ENCODE peak calls at places on chromosomes 16 and 17, in five cellular contexts. W is CD4-positive, alpha-beta T cell; K is colonic mucosa; I is neural crest cell; A is right atrium auricular region. L is an unnamed sample.

GRCh38 chr16:17470871-17471744 is at the start of gene XYLT1:
- DNase-seq in W (no peak), K (peak), I (peak), A (peak), L (peak)

GRCh38 chr17:5254903-5255521 is 20.4 kb upstream of the SCIMP start:
- DNase-seq in W (no peak), K (no peak), I (no peak), A (no peak), L (no peak)

GRCh38 chr16:66882702-66883101 is 2.4 kb downstream of the PDP2 start:
- DNase-seq in W (no peak), K (no peak), I (no peak), A (no peak), L (no peak)

GRCh38 chr17:67891481-67892119 is 66.3 kb downstream of the BPTF start:
- DNase-seq in W (no peak), K (no peak), I (no peak), A (no peak), L (no peak)

GRCh38 chr16:63324306-63324705 is 1288.1 kb upstream of the CDH8 start:
- DNase-seq in W (no peak), K (no peak), I (no peak), A (no peak), L (no peak)

GRCh38 chr17:30000001-30000754 is 58.7 kb downstream of the EFCAB5 start:
- DNase-seq in W (no peak), K (no peak), I (no peak), A (no peak), L (no peak)

GRCh38 chr17:77441130-77441920 is 300.6 kb downstream of the SEC14L1 start:
- DNase-seq in W (peak), K (peak), I (no peak), A (no peak), L (no peak)

GRCh38 chr16:4931381-4931780 is 5.6 kb downstream of the PPL start:
- DNase-seq in W (no peak), K (no peak), I (no peak), A (no peak), L (no peak)

GRCh38 chr17:80264793-80265075 is 4.1 kb downstream of the RNF213 start:
- DNase-seq in W (no peak), K (no peak), I (no peak), A (no peak), L (no peak)

GRCh38 chr16:4350365-4350786 is 745 bp downstream of the PAM16 start:
- DNase-seq in W (no peak), K (no peak), I (no peak), A (no peak), L (no peak)

GRCh38 chr16:54208262-54208661 is 78.3 kb downstream of the IRX3 start:
- DNase-seq in W (no peak), K (no peak), I (no peak), A (no peak), L (no peak)

DNA sequence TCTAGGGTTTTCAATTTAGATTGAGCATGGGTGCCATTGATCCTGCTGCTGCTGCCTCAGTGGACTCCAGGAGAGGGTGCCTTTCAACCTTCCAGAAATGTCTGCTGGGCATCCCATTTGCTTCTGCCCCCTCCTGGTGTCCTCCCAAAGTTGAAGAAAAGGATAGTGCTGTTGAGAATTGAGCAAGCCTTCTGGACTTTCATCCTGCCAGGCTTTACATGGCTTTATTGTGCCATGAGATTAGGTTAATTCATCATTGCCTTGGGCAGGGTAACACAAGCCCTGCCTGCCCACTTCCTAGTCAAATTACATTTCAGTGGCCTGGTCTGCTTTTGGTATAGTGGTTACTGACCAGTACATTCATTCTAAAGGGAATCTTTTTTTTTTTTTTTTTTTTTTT is 17.9 kb upstream of the TANGO6 start:
- DNase-seq in W (no peak), K (peak), I (no peak), A (no peak), L (no peak)
- TF ChIP-seq CTCF in W (no peak), K (no peak), I (no peak), A (no peak), L (no peak)

GRCh38 chr16:70675851-70676513 is 9.9 kb downstream of the MTSS2 start:
- DNase-seq in W (no peak), K (no peak), I (no peak), A (no peak), L (no peak)
- TF ChIP-seq CTCF in W (no peak), K (no peak), I (no peak), A (no peak), L (no peak)

DNA sequence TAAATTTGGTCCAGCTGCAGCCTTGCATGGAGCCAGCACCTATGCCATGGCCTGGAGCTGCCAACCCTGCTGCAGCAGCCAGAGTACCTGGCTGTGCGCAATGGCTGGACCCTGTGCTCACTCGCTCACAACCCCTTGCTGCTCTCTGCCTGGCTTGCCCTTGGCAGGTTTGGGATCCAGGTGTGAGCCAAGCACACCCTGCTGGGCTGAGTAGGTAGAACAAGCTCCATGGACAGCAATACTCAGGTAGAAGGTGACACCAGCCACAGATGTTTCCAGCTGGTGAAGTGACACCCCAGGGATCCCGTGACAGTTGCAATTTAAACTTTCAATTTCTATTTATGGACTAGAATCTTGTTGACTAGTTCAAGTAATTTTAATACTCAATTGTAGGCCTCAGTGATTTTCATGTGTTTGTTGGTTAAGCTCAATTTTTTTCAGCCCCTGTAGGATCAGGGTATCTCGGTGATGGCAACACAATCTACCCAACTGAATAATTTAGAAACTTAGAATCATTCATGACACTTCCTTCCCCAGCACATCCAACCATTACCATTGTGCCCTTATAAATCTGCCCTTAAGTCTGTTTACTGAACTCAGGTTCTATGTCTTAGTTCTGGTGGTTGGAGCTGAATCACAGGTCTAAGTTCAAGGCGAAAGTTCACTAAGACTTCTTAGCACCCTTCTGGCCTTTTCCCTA is 480.0 kb downstream of the PMP22 start:
- DNase-seq in W (peak), K (no peak), I (no peak), A (no peak), L (peak)
- TF ChIP-seq CTCF in W (peak), K (no peak), I (no peak), A (no peak), L (no peak)

GRCh38 chr16:81754810-81755209 is 24.3 kb upstream of the PLCG2 start:
- DNase-seq in W (no peak), K (no peak), I (no peak), A (no peak), L (no peak)

GRCh38 chr16:81752225-81752875 is 26.7 kb upstream of the PLCG2 start:
- DNase-seq in W (no peak), K (peak), I (no peak), A (peak), L (no peak)

GRCh38 chr16:81755915-81756644 is 23.0 kb upstream of the PLCG2 start:
- DNase-seq in W (no peak), K (no peak), I (no peak), A (no peak), L (no peak)

GRCh38 chr16:81748476-81749198 is 30.5 kb upstream of the PLCG2 start:
- DNase-seq in W (no peak), K (no peak), I (no peak), A (no peak), L (no peak)

DNA sequence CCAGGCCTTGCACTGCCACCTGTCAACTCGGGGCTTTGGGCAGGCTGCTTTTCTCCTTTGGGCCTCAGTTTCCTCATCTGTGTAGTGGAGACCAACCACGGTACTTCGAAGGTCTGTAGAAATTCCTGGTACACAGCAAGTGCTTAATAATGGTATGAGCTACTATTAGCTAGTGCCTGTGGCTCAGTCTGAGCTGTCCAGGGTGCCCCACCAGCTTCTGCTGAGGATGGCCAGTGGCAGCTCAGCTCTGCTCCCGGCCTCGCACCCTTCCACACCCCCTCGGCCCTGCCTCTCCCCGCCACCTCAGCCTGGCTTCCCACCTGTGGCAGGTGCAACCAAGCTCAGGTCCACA is 26.2 kb upstream of the PLCG2 start:
- DNase-seq in W (no peak), K (no peak), I (no peak), A (no peak), L (no peak)
- TF ChIP-seq CTCF in W (no peak), K (no peak), I (no peak), A (no peak), L (no peak)

DNA sequence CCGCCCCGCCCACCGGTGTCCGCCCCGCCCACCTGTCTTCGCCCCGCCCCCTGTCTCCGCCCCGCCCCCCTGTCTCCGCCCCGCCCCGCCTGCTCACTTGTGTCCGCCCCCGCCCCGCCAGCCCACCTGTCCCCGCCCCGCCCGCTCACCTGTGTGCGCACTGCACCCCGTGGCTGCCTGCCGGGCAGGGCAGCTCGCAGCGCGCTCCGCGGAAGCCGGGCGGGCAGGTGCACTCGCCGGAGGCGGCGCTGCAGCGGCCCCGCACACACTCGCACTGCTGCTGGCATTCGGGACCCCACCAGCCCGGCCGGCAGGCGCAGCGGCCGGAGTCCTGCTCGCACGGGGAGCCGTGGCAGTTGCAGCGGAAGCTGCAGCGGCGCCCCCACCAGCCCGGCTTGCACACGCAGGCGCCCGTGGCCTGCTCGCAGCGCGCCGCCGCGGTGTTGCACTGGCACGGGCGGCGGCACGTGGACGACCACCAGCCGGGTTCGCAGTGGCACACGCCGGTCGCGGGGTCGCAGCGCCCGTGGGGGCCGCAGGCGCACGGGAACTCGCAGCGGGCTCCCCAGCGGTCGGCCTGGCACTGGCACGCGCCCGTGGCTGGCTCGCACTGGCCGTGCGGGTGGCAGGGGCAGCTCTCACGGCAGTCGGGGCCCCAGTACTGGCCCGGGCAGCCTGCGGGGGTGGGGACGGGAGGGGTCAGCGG is 2.1 kb downstream of the SCARF1 start:
- DNase-seq in W (peak), K (peak), I (no peak), A (no peak), L (peak)
- TF ChIP-seq CTCF in W (no peak), K (no peak), I (peak), A (no peak), L (no peak)

DNA sequence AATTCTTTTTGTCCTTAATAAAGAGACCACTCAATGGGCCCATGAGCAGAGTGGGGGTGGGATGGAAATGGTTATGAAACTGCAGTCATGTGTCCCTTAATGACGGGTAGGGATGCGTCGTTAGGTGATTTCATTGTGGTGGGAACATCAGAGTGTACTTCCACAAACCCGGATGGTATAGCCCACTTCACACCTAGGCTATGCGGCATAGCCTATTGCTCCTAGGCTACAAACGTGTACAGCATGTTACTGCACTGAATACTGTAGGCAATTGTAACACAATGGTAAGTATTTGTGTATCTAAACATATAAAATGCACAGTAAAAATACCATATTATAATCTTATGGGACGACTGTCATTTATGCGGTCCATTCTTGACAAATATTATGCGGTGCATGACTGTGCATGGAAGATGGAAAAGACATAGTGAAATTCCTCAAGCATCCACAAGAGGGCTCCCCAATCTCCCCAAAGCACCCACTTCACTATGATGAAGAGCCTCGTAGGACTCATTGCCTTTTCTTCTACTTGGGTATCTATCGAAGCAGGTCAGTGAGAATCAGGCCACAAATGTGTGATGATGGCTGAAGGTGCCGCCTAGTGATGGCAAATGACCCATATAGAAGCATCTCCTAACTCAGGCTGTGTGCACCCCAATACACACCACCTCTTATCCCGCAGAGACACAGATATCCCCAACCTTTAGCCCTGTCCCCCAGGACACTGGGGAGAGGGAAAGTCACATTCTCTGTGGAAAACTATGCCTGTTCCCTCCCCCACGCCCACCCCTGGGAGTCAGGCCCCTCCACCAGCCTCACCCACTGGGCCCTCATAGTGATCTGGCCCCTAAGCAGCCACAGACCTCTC is 43.5 kb downstream of the TBX21 start:
- DNase-seq in W (peak), K (peak), I (peak), A (no peak), L (peak)
- TF ChIP-seq CTCF in W (peak), K (peak), I (peak), A (peak), L (peak)

DNA sequence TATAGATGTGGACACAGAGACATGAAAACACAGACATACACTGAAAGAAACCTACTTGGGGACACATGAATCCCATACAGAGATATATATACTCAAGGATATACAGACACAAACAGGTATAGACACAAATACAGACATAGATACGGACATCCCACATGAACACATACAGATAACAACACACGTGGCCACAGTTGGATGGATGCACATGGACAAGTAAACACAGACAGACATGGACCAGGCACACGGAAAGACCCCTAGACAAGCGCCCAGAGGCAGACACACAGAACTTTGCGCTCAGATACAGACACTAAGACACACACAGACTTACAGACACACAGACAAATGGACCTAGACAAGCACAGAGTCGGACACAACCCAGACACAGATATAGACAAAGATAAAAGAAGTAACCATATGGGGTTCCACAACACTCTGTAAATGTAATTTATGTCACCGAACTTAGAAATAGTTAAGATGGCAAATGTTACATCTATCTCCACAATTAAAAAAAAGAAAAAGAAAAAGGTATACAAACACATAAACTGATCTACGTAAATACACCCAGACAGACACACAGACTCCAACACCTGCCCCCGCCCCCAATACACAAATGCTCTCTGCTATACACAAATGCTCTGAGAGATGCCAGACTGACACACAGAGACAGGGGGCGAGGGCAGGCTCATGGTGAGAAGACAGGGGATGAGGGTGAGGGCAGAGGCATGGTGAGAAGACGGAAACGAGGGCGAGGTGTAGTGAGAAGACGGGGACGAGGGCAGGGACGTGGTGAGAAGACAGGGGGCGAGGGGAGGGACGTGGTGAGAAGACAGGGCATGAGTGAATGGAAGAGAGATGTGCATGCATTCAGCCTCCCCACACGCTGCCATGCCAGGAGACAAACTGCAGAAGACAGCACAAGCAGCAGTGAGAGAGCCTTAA is 118.3 kb downstream of the SMG6 start:
- DNase-seq in W (no peak), K (no peak), I (no peak), A (no peak), L (no peak)
- TF ChIP-seq CTCF in W (no peak), K (no peak), I (no peak), A (no peak), L (no peak)

GRCh38 chr16:50244140-50244503 is 22.2 kb upstream of the ADCY7 start:
- DNase-seq in W (no peak), K (no peak), I (no peak), A (no peak), L (no peak)

GRCh38 chr16:50247123-50247905 is 19.0 kb upstream of the ADCY7 start:
- DNase-seq in W (no peak), K (no peak), I (no peak), A (peak), L (no peak)

GRCh38 chr16:50244504-50245416 is 21.6 kb upstream of the ADCY7 start:
- DNase-seq in W (no peak), K (peak), I (no peak), A (no peak), L (no peak)

GRCh38 chr16:50246299-50247122 is 19.8 kb upstream of the ADCY7 start:
- DNase-seq in W (no peak), K (peak), I (peak), A (peak), L (peak)

DNA sequence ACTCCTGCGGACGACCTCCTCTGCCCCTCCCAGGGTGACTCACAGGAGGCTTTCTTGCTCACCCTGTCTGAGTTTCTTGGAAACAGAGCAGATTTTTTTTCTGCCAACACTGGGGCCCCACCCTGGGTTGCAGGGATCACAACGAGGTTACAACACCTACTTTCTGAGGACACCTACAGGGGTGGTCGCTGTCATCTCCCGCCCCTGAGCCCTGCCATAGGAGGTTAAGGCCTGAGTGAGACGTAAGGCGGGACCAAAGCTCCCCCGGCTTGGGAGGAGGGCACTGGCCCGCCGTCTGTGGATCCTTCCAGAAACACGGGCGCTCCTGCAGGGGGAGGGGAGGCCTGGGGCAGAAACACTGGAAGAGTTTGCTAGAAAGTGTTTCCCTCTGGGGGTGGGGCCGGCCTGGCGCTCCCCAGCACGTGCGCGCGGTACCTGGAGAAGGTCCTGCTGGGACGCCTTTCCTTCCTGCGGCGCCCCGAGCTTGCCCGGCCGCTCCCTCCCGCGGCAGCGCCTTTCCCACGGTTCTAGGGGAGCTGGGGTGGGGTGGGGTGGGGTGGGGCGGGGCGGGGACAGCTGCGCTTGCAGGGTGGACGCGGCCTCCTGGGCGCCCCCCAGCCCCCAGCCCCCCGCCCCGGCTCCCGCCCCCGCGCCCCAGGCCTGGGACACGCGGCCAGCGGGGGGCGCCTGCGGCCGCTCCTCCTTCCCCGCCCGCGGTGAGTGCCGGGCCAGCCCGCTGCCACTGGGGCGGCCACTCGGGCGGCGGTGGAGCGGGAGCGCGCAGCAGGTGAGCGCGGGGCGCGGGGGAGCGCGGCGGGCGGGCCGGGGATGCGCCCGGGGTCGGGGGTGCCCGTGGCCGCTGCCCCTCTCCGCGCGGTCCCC is 20.7 kb upstream of the ADCY7 start:
- DNase-seq in W (peak), K (peak), I (no peak), A (peak), L (peak)
- TF ChIP-seq CTCF in W (no peak), K (no peak), I (no peak), A (peak), L (peak)

GRCh38 chr16:78727536-78727935 is 628.1 kb downstream of the WWOX start:
- DNase-seq in W (no peak), K (no peak), I (no peak), A (no peak), L (no peak)
- TF ChIP-seq CTCF in W (no peak), K (no peak), I (peak), A (no peak), L (no peak)

GRCh38 chr17:73247728-73248127 is 14.0 kb downstream of the CPSF4L start:
- DNase-seq in W (no peak), K (no peak), I (no peak), A (no peak), L (no peak)
- TF ChIP-seq CTCF in W (no peak), K (no peak), I (no peak), A (no peak), L (no peak)